ENCODE peak calls at places on chromosomes 13 and 19, in nine cellular contexts. One of them, this sample, is unnamed. For H3K4me1, the result is how much of the 10 kb centered on the place peaks cover.

GRCh38 chr13:109348514-109349340 is 437.7 kb downstream of the IRS2 start:
- DNase-seq in naive thymus-derived CD4-positive, alpha-beta T cell: no peak
- DNase-seq in effector memory CD4-positive, alpha-beta T cell: no peak
- DNase-seq in DND-41: no peak
- DNase-seq in CD4-positive, alpha-beta memory T cell: no peak
- DNase-seq in body of pancreas: no peak
- DNase-seq in H1: no peak
- DNase-seq in HepG2: no peak
- DNase-seq in cardiac muscle cell: no peak
- DNase-seq in this sample: no peak

GRCh38 chr13:29507356-29507755 is 88.1 kb downstream of the SLC7A1 start:
- DNase-seq in HepG2: no peak
- DNase-seq in effector memory CD4-positive, alpha-beta T cell: no peak
- DNase-seq in CD4-positive, alpha-beta memory T cell: no peak
- DNase-seq in H1: no peak
- DNase-seq in body of pancreas: peak
- DNase-seq in DND-41: peak
- DNase-seq in naive thymus-derived CD4-positive, alpha-beta T cell: no peak
- DNase-seq in cardiac muscle cell: no peak
- DNase-seq in this sample: no peak

GRCh38 chr19:18225355-18225701 is 910 bp downstream of the PDE4C start:
- DNase-seq in HepG2: no peak
- DNase-seq in body of pancreas: no peak
- DNase-seq in effector memory CD4-positive, alpha-beta T cell: no peak
- DNase-seq in DND-41: no peak
- DNase-seq in H1: no peak
- DNase-seq in CD4-positive, alpha-beta memory T cell: no peak
- DNase-seq in cardiac muscle cell: no peak
- DNase-seq in naive thymus-derived CD4-positive, alpha-beta T cell: no peak
- DNase-seq in this sample: no peak

GRCh38 chr13:68304287-68304893 is 1074.3 kb upstream of the PCDH9 start:
- DNase-seq in DND-41: no peak
- DNase-seq in cardiac muscle cell: peak
- DNase-seq in CD4-positive, alpha-beta memory T cell: no peak
- DNase-seq in HepG2: peak
- DNase-seq in naive thymus-derived CD4-positive, alpha-beta T cell: no peak
- DNase-seq in H1: no peak
- DNase-seq in effector memory CD4-positive, alpha-beta T cell: no peak
- DNase-seq in body of pancreas: no peak
- DNase-seq in this sample: no peak

GRCh38 chr13:29508130-29508873 is 87.2 kb downstream of the SLC7A1 start:
- DNase-seq in HepG2: peak
- DNase-seq in effector memory CD4-positive, alpha-beta T cell: peak
- DNase-seq in naive thymus-derived CD4-positive, alpha-beta T cell: peak
- DNase-seq in body of pancreas: peak
- DNase-seq in cardiac muscle cell: peak
- DNase-seq in CD4-positive, alpha-beta memory T cell: peak
- DNase-seq in H1: peak
- DNase-seq in DND-41: peak
- DNase-seq in this sample: peak

GRCh38 chr13:99322297-99323103 is 15.3 kb upstream of the GPR183 start:
- DNase-seq in effector memory CD4-positive, alpha-beta T cell: peak
- DNase-seq in HepG2: no peak
- DNase-seq in CD4-positive, alpha-beta memory T cell: peak
- DNase-seq in DND-41: no peak
- DNase-seq in body of pancreas: no peak
- DNase-seq in H1: no peak
- DNase-seq in naive thymus-derived CD4-positive, alpha-beta T cell: peak
- DNase-seq in cardiac muscle cell: no peak
- DNase-seq in this sample: no peak

GRCh38 chr19:5321851-5322681 is 18.5 kb downstream of the PTPRS start:
- DNase-seq in naive thymus-derived CD4-positive, alpha-beta T cell: no peak
- DNase-seq in HepG2: no peak
- DNase-seq in DND-41: no peak
- DNase-seq in cardiac muscle cell: peak
- DNase-seq in H1: no peak
- DNase-seq in body of pancreas: no peak
- DNase-seq in effector memory CD4-positive, alpha-beta T cell: no peak
- DNase-seq in CD4-positive, alpha-beta memory T cell: no peak
- DNase-seq in this sample: no peak

GRCh38 chr13:39353988-39354387 is 249.0 kb downstream of the LHFPL6 start:
- DNase-seq in HepG2: no peak
- DNase-seq in DND-41: no peak
- DNase-seq in naive thymus-derived CD4-positive, alpha-beta T cell: no peak
- DNase-seq in body of pancreas: no peak
- DNase-seq in CD4-positive, alpha-beta memory T cell: no peak
- DNase-seq in cardiac muscle cell: no peak
- DNase-seq in effector memory CD4-positive, alpha-beta T cell: no peak
- DNase-seq in H1: no peak
- DNase-seq in this sample: no peak

GRCh38 chr13:100561599-100562204 is 26.9 kb downstream of the GGACT start:
- DNase-seq in naive thymus-derived CD4-positive, alpha-beta T cell: no peak
- DNase-seq in effector memory CD4-positive, alpha-beta T cell: no peak
- DNase-seq in DND-41: no peak
- DNase-seq in body of pancreas: no peak
- DNase-seq in HepG2: peak
- DNase-seq in H1: no peak
- DNase-seq in CD4-positive, alpha-beta memory T cell: no peak
- DNase-seq in cardiac muscle cell: no peak
- DNase-seq in this sample: no peak

GRCh38 chr13:77696863-77697207 is 652 bp upstream of the SLAIN1 start:
- DNase-seq in naive thymus-derived CD4-positive, alpha-beta T cell: no peak
- DNase-seq in cardiac muscle cell: no peak
- DNase-seq in effector memory CD4-positive, alpha-beta T cell: no peak
- DNase-seq in body of pancreas: no peak
- DNase-seq in DND-41: no peak
- DNase-seq in CD4-positive, alpha-beta memory T cell: no peak
- DNase-seq in H1: no peak
- DNase-seq in HepG2: no peak
- DNase-seq in this sample: no peak

GRCh38 chr19:16779539-16780163 is 49.5 kb upstream of the SIN3B start:
- DNase-seq in naive thymus-derived CD4-positive, alpha-beta T cell: no peak
- DNase-seq in cardiac muscle cell: no peak
- DNase-seq in HepG2: no peak
- DNase-seq in CD4-positive, alpha-beta memory T cell: no peak
- DNase-seq in effector memory CD4-positive, alpha-beta T cell: no peak
- DNase-seq in DND-41: no peak
- DNase-seq in body of pancreas: no peak
- DNase-seq in H1: no peak
- DNase-seq in this sample: no peak

GRCh38 chr19:18876865-18877264 is 19.1 kb downstream of the CERS1 start:
- DNase-seq in body of pancreas: no peak
- DNase-seq in naive thymus-derived CD4-positive, alpha-beta T cell: no peak
- DNase-seq in CD4-positive, alpha-beta memory T cell: no peak
- DNase-seq in HepG2: no peak
- DNase-seq in effector memory CD4-positive, alpha-beta T cell: no peak
- DNase-seq in H1: no peak
- DNase-seq in cardiac muscle cell: no peak
- DNase-seq in DND-41: no peak
- DNase-seq in this sample: no peak

GRCh38 chr19:604355-604754 is 14.7 kb downstream of the HCN2 start:
- DNase-seq in naive thymus-derived CD4-positive, alpha-beta T cell: no peak
- DNase-seq in body of pancreas: no peak
- DNase-seq in effector memory CD4-positive, alpha-beta T cell: peak
- DNase-seq in DND-41: peak
- DNase-seq in CD4-positive, alpha-beta memory T cell: peak
- DNase-seq in H1: no peak
- DNase-seq in HepG2: no peak
- DNase-seq in cardiac muscle cell: no peak
- DNase-seq in this sample: no peak

GRCh38 chr19:33086955-33087354 is 6.0 kb downstream of the GPATCH1 start:
- DNase-seq in body of pancreas: no peak
- DNase-seq in HepG2: no peak
- DNase-seq in DND-41: no peak
- DNase-seq in H1: no peak
- DNase-seq in naive thymus-derived CD4-positive, alpha-beta T cell: no peak
- DNase-seq in effector memory CD4-positive, alpha-beta T cell: no peak
- DNase-seq in CD4-positive, alpha-beta memory T cell: no peak
- DNase-seq in cardiac muscle cell: no peak
- DNase-seq in this sample: no peak

GRCh38 chr19:41228486-41228885 is 9.5 kb downstream of the AXL start:
- DNase-seq in H1: no peak
- DNase-seq in naive thymus-derived CD4-positive, alpha-beta T cell: no peak
- DNase-seq in effector memory CD4-positive, alpha-beta T cell: no peak
- DNase-seq in CD4-positive, alpha-beta memory T cell: no peak
- DNase-seq in DND-41: no peak
- DNase-seq in HepG2: no peak
- DNase-seq in cardiac muscle cell: no peak
- DNase-seq in body of pancreas: no peak
- DNase-seq in this sample: no peak

GRCh38 chr13:101258071-101258470 is 158.2 kb downstream of the NALCN start:
- DNase-seq in DND-41: peak
- DNase-seq in cardiac muscle cell: no peak
- DNase-seq in CD4-positive, alpha-beta memory T cell: peak
- DNase-seq in HepG2: peak
- DNase-seq in body of pancreas: no peak
- DNase-seq in naive thymus-derived CD4-positive, alpha-beta T cell: no peak
- DNase-seq in H1: no peak
- DNase-seq in effector memory CD4-positive, alpha-beta T cell: peak
- DNase-seq in this sample: no peak

GRCh38 chr13:75296651-75297050 is 185.3 kb downstream of the TBC1D4 start:
- DNase-seq in H1: no peak
- DNase-seq in HepG2: no peak
- DNase-seq in cardiac muscle cell: no peak
- DNase-seq in body of pancreas: no peak
- DNase-seq in effector memory CD4-positive, alpha-beta T cell: no peak
- DNase-seq in DND-41: no peak
- DNase-seq in naive thymus-derived CD4-positive, alpha-beta T cell: no peak
- DNase-seq in CD4-positive, alpha-beta memory T cell: no peak
- DNase-seq in this sample: no peak
- H3K4me1 ChIP-seq in H1: under half
- H3K4me1 ChIP-seq in HepG2: under half
- H3K4me1 ChIP-seq in cardiac muscle cell: under half
- H3K4me1 ChIP-seq in body of pancreas: under half
- H3K4me1 ChIP-seq in effector memory CD4-positive, alpha-beta T cell: under half
- H3K4me1 ChIP-seq in DND-41: under half
- H3K4me1 ChIP-seq in naive thymus-derived CD4-positive, alpha-beta T cell: under half
- H3K4me1 ChIP-seq in CD4-positive, alpha-beta memory T cell: under half
- H3K4me1 ChIP-seq in this sample: under half

GRCh38 chr19:38377052-38377451 is 2.7 kb downstream of the PSMD8 start:
- DNase-seq in effector memory CD4-positive, alpha-beta T cell: no peak
- DNase-seq in CD4-positive, alpha-beta memory T cell: no peak
- DNase-seq in body of pancreas: no peak
- DNase-seq in HepG2: no peak
- DNase-seq in naive thymus-derived CD4-positive, alpha-beta T cell: no peak
- DNase-seq in cardiac muscle cell: no peak
- DNase-seq in H1: no peak
- DNase-seq in DND-41: no peak
- DNase-seq in this sample: no peak
- H3K4me3 ChIP-seq in effector memory CD4-positive, alpha-beta T cell: no peak
- H3K4me3 ChIP-seq in CD4-positive, alpha-beta memory T cell: no peak
- H3K4me3 ChIP-seq in body of pancreas: no peak
- H3K4me3 ChIP-seq in HepG2: no peak
- H3K4me3 ChIP-seq in naive thymus-derived CD4-positive, alpha-beta T cell: no peak
- H3K4me3 ChIP-seq in cardiac muscle cell: no peak
- H3K4me3 ChIP-seq in H1: no peak
- H3K4me3 ChIP-seq in DND-41: peak
- H3K4me3 ChIP-seq in this sample: peak

DNA sequence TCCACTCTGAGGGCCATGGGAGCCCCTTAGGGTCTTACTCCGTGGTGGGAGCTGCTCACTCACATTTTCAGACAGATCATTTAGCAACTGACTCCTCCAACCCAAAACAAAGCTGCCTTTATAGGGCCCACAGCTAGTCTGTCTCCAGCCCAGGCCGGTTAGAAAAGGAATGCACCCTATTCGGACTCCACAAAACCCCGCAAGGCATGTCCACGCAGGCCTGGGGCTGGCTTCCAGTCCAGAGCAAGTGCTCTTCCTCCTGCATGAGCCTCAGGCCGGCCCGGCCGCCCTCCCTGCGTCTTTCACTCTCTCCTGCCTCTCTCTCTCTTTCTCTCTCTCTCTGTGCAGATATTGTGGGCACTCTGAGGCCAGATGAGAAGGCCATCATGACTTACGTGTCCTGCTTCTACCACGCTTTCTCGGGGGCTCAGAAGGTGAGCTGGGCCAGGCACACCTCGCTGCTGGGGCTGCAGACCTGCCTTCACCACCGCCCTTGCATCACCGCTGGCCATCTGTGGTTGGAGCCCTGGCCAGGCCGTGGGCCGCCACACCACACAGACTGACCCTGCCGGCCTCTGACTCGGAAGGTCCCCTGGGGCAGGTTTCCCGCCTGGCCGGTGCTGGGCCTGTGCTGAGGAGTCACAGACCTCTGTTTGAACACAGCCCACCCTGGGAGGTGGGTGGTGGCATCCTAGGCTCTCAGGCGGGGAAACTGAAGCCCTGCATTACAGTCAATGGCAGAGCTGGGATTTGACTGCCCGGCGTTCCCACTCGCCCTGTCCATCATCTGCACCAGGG is 33.1 kb downstream of the CAPN12 start:
- DNase-seq in effector memory CD4-positive, alpha-beta T cell: no peak
- DNase-seq in cardiac muscle cell: no peak
- DNase-seq in DND-41: no peak
- DNase-seq in naive thymus-derived CD4-positive, alpha-beta T cell: no peak
- DNase-seq in H1: no peak
- DNase-seq in CD4-positive, alpha-beta memory T cell: no peak
- DNase-seq in body of pancreas: no peak
- DNase-seq in HepG2: no peak
- DNase-seq in this sample: no peak
- H3K4me1 ChIP-seq in effector memory CD4-positive, alpha-beta T cell: under half
- H3K4me1 ChIP-seq in cardiac muscle cell: under half
- H3K4me1 ChIP-seq in DND-41: under half
- H3K4me1 ChIP-seq in naive thymus-derived CD4-positive, alpha-beta T cell: under half
- H3K4me1 ChIP-seq in H1: under half
- H3K4me1 ChIP-seq in CD4-positive, alpha-beta memory T cell: under half
- H3K4me1 ChIP-seq in body of pancreas: half or more
- H3K4me1 ChIP-seq in HepG2: under half
- H3K4me1 ChIP-seq in this sample: half or more

GRCh38 chr13:80133631-80134083 is 207.3 kb downstream of the SPRY2 start:
- DNase-seq in H1: no peak
- DNase-seq in CD4-positive, alpha-beta memory T cell: no peak
- DNase-seq in body of pancreas: no peak
- DNase-seq in DND-41: no peak
- DNase-seq in HepG2: no peak
- DNase-seq in naive thymus-derived CD4-positive, alpha-beta T cell: no peak
- DNase-seq in effector memory CD4-positive, alpha-beta T cell: no peak
- DNase-seq in cardiac muscle cell: no peak
- DNase-seq in this sample: no peak

GRCh38 chr13:80137994-80138393 is 202.9 kb downstream of the SPRY2 start:
- DNase-seq in cardiac muscle cell: no peak
- DNase-seq in naive thymus-derived CD4-positive, alpha-beta T cell: no peak
- DNase-seq in CD4-positive, alpha-beta memory T cell: no peak
- DNase-seq in effector memory CD4-positive, alpha-beta T cell: no peak
- DNase-seq in body of pancreas: no peak
- DNase-seq in DND-41: no peak
- DNase-seq in HepG2: no peak
- DNase-seq in H1: no peak
- DNase-seq in this sample: no peak

GRCh38 chr13:80134360-80134759 is 206.6 kb downstream of the SPRY2 start:
- DNase-seq in body of pancreas: no peak
- DNase-seq in CD4-positive, alpha-beta memory T cell: no peak
- DNase-seq in DND-41: no peak
- DNase-seq in naive thymus-derived CD4-positive, alpha-beta T cell: no peak
- DNase-seq in H1: no peak
- DNase-seq in effector memory CD4-positive, alpha-beta T cell: no peak
- DNase-seq in HepG2: no peak
- DNase-seq in cardiac muscle cell: no peak
- DNase-seq in this sample: no peak

GRCh38 chr13:80131204-80131603 is 209.7 kb downstream of the SPRY2 start:
- DNase-seq in cardiac muscle cell: peak
- DNase-seq in naive thymus-derived CD4-positive, alpha-beta T cell: no peak
- DNase-seq in CD4-positive, alpha-beta memory T cell: no peak
- DNase-seq in body of pancreas: peak
- DNase-seq in DND-41: no peak
- DNase-seq in HepG2: no peak
- DNase-seq in H1: no peak
- DNase-seq in effector memory CD4-positive, alpha-beta T cell: no peak
- DNase-seq in this sample: peak

GRCh38 chr13:80132741-80133601 is 208.0 kb downstream of the SPRY2 start:
- DNase-seq in H1: no peak
- DNase-seq in body of pancreas: peak
- DNase-seq in HepG2: peak
- DNase-seq in cardiac muscle cell: peak
- DNase-seq in effector memory CD4-positive, alpha-beta T cell: no peak
- DNase-seq in naive thymus-derived CD4-positive, alpha-beta T cell: no peak
- DNase-seq in DND-41: no peak
- DNase-seq in CD4-positive, alpha-beta memory T cell: no peak
- DNase-seq in this sample: peak
- H3K4me3 ChIP-seq in H1: no peak
- H3K4me3 ChIP-seq in body of pancreas: no peak
- H3K4me3 ChIP-seq in HepG2: no peak
- H3K4me3 ChIP-seq in cardiac muscle cell: peak
- H3K4me3 ChIP-seq in effector memory CD4-positive, alpha-beta T cell: no peak
- H3K4me3 ChIP-seq in naive thymus-derived CD4-positive, alpha-beta T cell: no peak
- H3K4me3 ChIP-seq in DND-41: no peak
- H3K4me3 ChIP-seq in CD4-positive, alpha-beta memory T cell: no peak
- H3K4me3 ChIP-seq in this sample: peak